ENCODE peak calls at places on chromosomes 7 and 10, in four cellular contexts. One of them, this sample, is unnamed.

GRCh38 chr10:23439452-23439919 is 611 bp downstream of the OTUD1 start:
- DNase-seq in foreskin fibroblast: peak; percentile 46
- DNase-seq in NCI-H345: no peak
- DNase-seq in pancreas: no peak
- DNase-seq in this sample: no peak

GRCh38 chr7:50960621-50961310 is 178.1 kb upstream of the GRB10 start:
- DNase-seq in NCI-H345: no peak
- DNase-seq in foreskin fibroblast: no peak
- DNase-seq in pancreas: no peak
- DNase-seq in this sample: no peak

GRCh38 chr10:79380125-79380917 is 33.1 kb downstream of the PPIF start:
- DNase-seq in pancreas: no peak
- DNase-seq in foreskin fibroblast: peak; percentile 84
- DNase-seq in NCI-H345: no peak
- DNase-seq in this sample: no peak

GRCh38 chr7:43585521-43585920 is 2.6 kb downstream of the STK17A start:
- DNase-seq in NCI-H345: no peak
- DNase-seq in pancreas: no peak
- DNase-seq in foreskin fibroblast: peak; percentile 73
- DNase-seq in this sample: no peak

GRCh38 chr7:22333680-22334141 is 23.2 kb downstream of the RAPGEF5 start:
- DNase-seq in NCI-H345: peak; percentile 89
- DNase-seq in foreskin fibroblast: no peak
- DNase-seq in pancreas: no peak
- DNase-seq in this sample: no peak

GRCh38 chr10:35214607-35215020 is 88.0 kb downstream of the CREM start:
- DNase-seq in NCI-H345: no peak
- DNase-seq in pancreas: no peak
- DNase-seq in foreskin fibroblast: no peak
- DNase-seq in this sample: no peak

GRCh38 chr7:130843703-130844102 is 109.7 kb upstream of the KLF14 start:
- DNase-seq in NCI-H345: no peak
- DNase-seq in pancreas: no peak
- DNase-seq in foreskin fibroblast: no peak
- DNase-seq in this sample: no peak

GRCh38 chr7:69104023-69104422 is 494.3 kb upstream of the AUTS2 start:
- DNase-seq in pancreas: no peak
- DNase-seq in NCI-H345: no peak
- DNase-seq in foreskin fibroblast: no peak
- DNase-seq in this sample: no peak

GRCh38 chr7:100674441-100675407 is 1.2 kb downstream of the GNB2 start:
- DNase-seq in pancreas: peak; percentile 63
- DNase-seq in NCI-H345: no peak
- DNase-seq in foreskin fibroblast: peak; percentile 47
- DNase-seq in this sample: no peak

GRCh38 chr10:32199724-32200394 is 143.6 kb upstream of the KIF5B start:
- DNase-seq in foreskin fibroblast: no peak
- DNase-seq in NCI-H345: no peak
- DNase-seq in pancreas: peak; percentile 47
- DNase-seq in this sample: no peak

GRCh38 chr10:117260094-117260493 is 19.2 kb downstream of the SLC18A2 start:
- DNase-seq in foreskin fibroblast: no peak
- DNase-seq in NCI-H345: no peak
- DNase-seq in pancreas: no peak
- DNase-seq in this sample: no peak

GRCh38 chr10:122044045-122044661 is 55.2 kb downstream of the TACC2 start:
- DNase-seq in foreskin fibroblast: peak; percentile 71
- DNase-seq in pancreas: peak; percentile 68
- DNase-seq in NCI-H345: no peak
- DNase-seq in this sample: no peak

GRCh38 chr7:19964198-19964597 is 190.8 kb upstream of the TMEM196 start:
- DNase-seq in NCI-H345: no peak
- DNase-seq in foreskin fibroblast: peak; percentile 55
- DNase-seq in pancreas: no peak
- DNase-seq in this sample: no peak

GRCh38 chr7:18037609-18038008 is 10.0 kb upstream of the PRPS1L1 start:
- DNase-seq in NCI-H345: no peak
- DNase-seq in pancreas: no peak
- DNase-seq in foreskin fibroblast: no peak
- DNase-seq in this sample: no peak

GRCh38 chr10:30736685-30737232 is 107.2 kb upstream of the LYZL2 start:
- DNase-seq in pancreas: no peak
- DNase-seq in NCI-H345: no peak
- DNase-seq in foreskin fibroblast: peak; percentile 99
- DNase-seq in this sample: no peak

GRCh38 chr10:104267721-104268690 is 978 bp upstream of the GSTO2 start:
- DNase-seq in NCI-H345: no peak
- DNase-seq in foreskin fibroblast: peak; percentile 50
- DNase-seq in pancreas: no peak
- DNase-seq in this sample: no peak

GRCh38 chr7:32093415-32094408 is 23.5 kb upstream of the PDE1C start:
- DNase-seq in foreskin fibroblast: peak; percentile 19
- DNase-seq in pancreas: peak; percentile 66
- DNase-seq in NCI-H345: no peak
- DNase-seq in this sample: peak; percentile 51

GRCh38 chr7:6558837-6559236 is 7.6 kb upstream of the GRID2IP start:
- DNase-seq in NCI-H345: peak; percentile 39
- DNase-seq in foreskin fibroblast: peak; percentile 38
- DNase-seq in pancreas: no peak
- DNase-seq in this sample: no peak

GRCh38 chr10:45008524-45009161 is 7.9 kb downstream of the ZNF22 start:
- DNase-seq in pancreas: peak; percentile 59
- DNase-seq in foreskin fibroblast: peak; percentile 90
- DNase-seq in NCI-H345: peak; percentile 66
- DNase-seq in this sample: no peak

GRCh38 chr10:6101181-6101580 is 12.3 kb downstream of the RBM17 start:
- DNase-seq in pancreas: no peak
- DNase-seq in NCI-H345: no peak
- DNase-seq in foreskin fibroblast: no peak
- DNase-seq in this sample: no peak

This sample was measured in left lung.